ENCODE peak calls at places on chromosomes 1 and 21, in eight cellular contexts. One of them, this sample, is unnamed. For H3K27me3 and H3K9me3, the result is how much of the 10 kb centered on the place peaks cover.

GRCh38 chr21:39109163-39109530 is 74.1 kb downstream of the PSMG1 start:
- DNase-seq in pancreas: no peak
- DNase-seq in neural progenitor cell: no peak
- DNase-seq in IMR-90: no peak
- DNase-seq in H9: no peak
- DNase-seq in SJSA1: no peak
- DNase-seq in aorta: no peak
- DNase-seq in upper lobe of right lung: no peak
- DNase-seq in this sample: no peak

GRCh38 chr1:85200367-85200869 is 398 bp downstream of the SYDE2 start:
- DNase-seq in pancreas: no peak
- DNase-seq in neural progenitor cell: peak
- DNase-seq in IMR-90: no peak
- DNase-seq in H9: peak
- DNase-seq in SJSA1: peak
- DNase-seq in aorta: peak
- DNase-seq in upper lobe of right lung: no peak
- DNase-seq in this sample: no peak

GRCh38 chr1:101797722-101798121 is 199.0 kb downstream of the OLFM3 start:
- DNase-seq in pancreas: no peak
- DNase-seq in neural progenitor cell: no peak
- DNase-seq in IMR-90: no peak
- DNase-seq in H9: no peak
- DNase-seq in SJSA1: no peak
- DNase-seq in aorta: no peak
- DNase-seq in upper lobe of right lung: no peak
- DNase-seq in this sample: no peak

GRCh38 chr21:35942211-35943144 is 117.8 kb downstream of the SETD4 start:
- DNase-seq in pancreas: no peak
- DNase-seq in neural progenitor cell: no peak
- DNase-seq in IMR-90: no peak
- DNase-seq in H9: no peak
- DNase-seq in SJSA1: no peak
- DNase-seq in aorta: no peak
- DNase-seq in upper lobe of right lung: no peak
- DNase-seq in this sample: no peak

GRCh38 chr1:75672528-75673393 is 51.7 kb upstream of the ACADM start:
- DNase-seq in pancreas: no peak
- DNase-seq in neural progenitor cell: peak
- DNase-seq in IMR-90: peak
- DNase-seq in H9: peak
- DNase-seq in SJSA1: peak
- DNase-seq in aorta: no peak
- DNase-seq in upper lobe of right lung: no peak
- DNase-seq in this sample: no peak

GRCh38 chr1:38273405-38273804 is 226.8 kb upstream of the POU3F1 start:
- DNase-seq in pancreas: no peak
- DNase-seq in neural progenitor cell: no peak
- DNase-seq in IMR-90: no peak
- DNase-seq in H9: no peak
- DNase-seq in SJSA1: no peak
- DNase-seq in aorta: no peak
- DNase-seq in upper lobe of right lung: no peak
- DNase-seq in this sample: no peak

GRCh38 chr21:35170244-35170756 is 121.2 kb upstream of the RUNX1 start:
- DNase-seq in pancreas: no peak
- DNase-seq in neural progenitor cell: no peak
- DNase-seq in IMR-90: no peak
- DNase-seq in H9: no peak
- DNase-seq in SJSA1: no peak
- DNase-seq in aorta: no peak
- DNase-seq in upper lobe of right lung: no peak
- DNase-seq in this sample: no peak

GRCh38 chr1:200139661-200140250 is 112.2 kb downstream of the NR5A2 start:
- DNase-seq in pancreas: no peak
- DNase-seq in neural progenitor cell: peak
- DNase-seq in IMR-90: peak
- DNase-seq in H9: no peak
- DNase-seq in SJSA1: no peak
- DNase-seq in aorta: no peak
- DNase-seq in upper lobe of right lung: no peak
- DNase-seq in this sample: peak

GRCh38 chr1:41537788-41538351 is 53.4 kb upstream of the EDN2 start:
- DNase-seq in pancreas: peak
- DNase-seq in neural progenitor cell: no peak
- DNase-seq in IMR-90: peak
- DNase-seq in H9: no peak
- DNase-seq in SJSA1: peak
- DNase-seq in aorta: peak
- DNase-seq in upper lobe of right lung: peak
- DNase-seq in this sample: no peak

GRCh38 chr1:44239961-44240371 is 26.7 kb downstream of the DMAP1 start:
- DNase-seq in pancreas: no peak
- DNase-seq in neural progenitor cell: no peak
- DNase-seq in IMR-90: no peak
- DNase-seq in H9: no peak
- DNase-seq in SJSA1: no peak
- DNase-seq in aorta: no peak
- DNase-seq in upper lobe of right lung: no peak
- DNase-seq in this sample: no peak

GRCh38 chr1:2095394-2095793 is 45.2 kb downstream of the PRKCZ start:
- DNase-seq in pancreas: no peak
- DNase-seq in neural progenitor cell: no peak
- DNase-seq in IMR-90: no peak
- DNase-seq in H9: no peak
- DNase-seq in SJSA1: no peak
- DNase-seq in aorta: no peak
- DNase-seq in upper lobe of right lung: no peak
- DNase-seq in this sample: no peak

GRCh38 chr1:113479713-113480676 is 89.7 kb downstream of the MAGI3 start:
- DNase-seq in pancreas: no peak
- DNase-seq in neural progenitor cell: no peak
- DNase-seq in IMR-90: no peak
- DNase-seq in H9: no peak
- DNase-seq in SJSA1: no peak
- DNase-seq in aorta: no peak
- DNase-seq in upper lobe of right lung: no peak
- DNase-seq in this sample: no peak

GRCh38 chr1:58249729-58250586 is 296.6 kb downstream of the OMA1 start:
- DNase-seq in pancreas: no peak
- DNase-seq in neural progenitor cell: peak
- DNase-seq in IMR-90: peak
- DNase-seq in H9: peak
- DNase-seq in SJSA1: no peak
- DNase-seq in aorta: peak
- DNase-seq in upper lobe of right lung: no peak
- DNase-seq in this sample: no peak

GRCh38 chr1:89688607-89689006 is 55.7 kb downstream of the LRRC8C start:
- DNase-seq in pancreas: no peak
- DNase-seq in neural progenitor cell: no peak
- DNase-seq in IMR-90: no peak
- DNase-seq in H9: no peak
- DNase-seq in SJSA1: no peak
- DNase-seq in aorta: no peak
- DNase-seq in upper lobe of right lung: no peak
- DNase-seq in this sample: no peak

GRCh38 chr1:64864018-64864945 is 102.1 kb downstream of the JAK1 start:
- DNase-seq in pancreas: no peak
- DNase-seq in neural progenitor cell: no peak
- DNase-seq in IMR-90: no peak
- DNase-seq in H9: no peak
- DNase-seq in SJSA1: peak
- DNase-seq in aorta: no peak
- DNase-seq in upper lobe of right lung: peak
- DNase-seq in this sample: peak

GRCh38 chr1:22903113-22903512 is 69.6 kb downstream of the LACTBL1 start:
- DNase-seq in pancreas: no peak
- DNase-seq in neural progenitor cell: no peak
- DNase-seq in IMR-90: peak
- DNase-seq in H9: no peak
- DNase-seq in SJSA1: no peak
- DNase-seq in aorta: no peak
- DNase-seq in upper lobe of right lung: no peak
- DNase-seq in this sample: no peak

GRCh38 chr1:170196490-170196889 is 50.7 kb downstream of the NTMT2 start:
- DNase-seq in pancreas: no peak
- DNase-seq in neural progenitor cell: no peak
- DNase-seq in IMR-90: no peak
- DNase-seq in H9: no peak
- DNase-seq in SJSA1: no peak
- DNase-seq in aorta: no peak
- DNase-seq in upper lobe of right lung: no peak
- DNase-seq in this sample: no peak

GRCh38 chr1:230700132-230700531 is 13.8 kb downstream of the AGT start:
- DNase-seq in pancreas: no peak
- DNase-seq in neural progenitor cell: no peak
- DNase-seq in IMR-90: no peak
- DNase-seq in H9: no peak
- DNase-seq in SJSA1: no peak
- DNase-seq in aorta: no peak
- DNase-seq in upper lobe of right lung: no peak
- DNase-seq in this sample: no peak

GRCh38 chr1:244449936-244450508 is 1.7 kb downstream of the ADSS2 start:
- DNase-seq in pancreas: no peak
- DNase-seq in neural progenitor cell: peak
- DNase-seq in IMR-90: no peak
- DNase-seq in H9: no peak
- DNase-seq in SJSA1: no peak
- DNase-seq in aorta: no peak
- DNase-seq in upper lobe of right lung: no peak
- DNase-seq in this sample: no peak

GRCh38 chr1:77592906-77593305 is 89.6 kb downstream of the ZZZ3 start:
- DNase-seq in pancreas: no peak
- DNase-seq in neural progenitor cell: no peak
- DNase-seq in IMR-90: no peak
- DNase-seq in H9: no peak
- DNase-seq in SJSA1: no peak
- DNase-seq in aorta: no peak
- DNase-seq in upper lobe of right lung: no peak
- DNase-seq in this sample: no peak

GRCh38 chr1:16075337-16076002 is 2.0 kb upstream of the FAM131C start:
- DNase-seq in pancreas: peak
- DNase-seq in neural progenitor cell: no peak
- DNase-seq in IMR-90: peak
- DNase-seq in H9: no peak
- DNase-seq in SJSA1: no peak
- DNase-seq in aorta: peak
- DNase-seq in upper lobe of right lung: peak
- DNase-seq in this sample: no peak

GRCh38 chr1:218079379-218079778 is 205.7 kb upstream of the RRP15 start:
- DNase-seq in pancreas: no peak
- DNase-seq in neural progenitor cell: no peak
- DNase-seq in IMR-90: no peak
- DNase-seq in H9: no peak
- DNase-seq in SJSA1: no peak
- DNase-seq in aorta: no peak
- DNase-seq in upper lobe of right lung: no peak
- DNase-seq in this sample: no peak

GRCh38 chr1:94543893-94544635 is 2.5 kb upstream of the F3 start:
- DNase-seq in pancreas: no peak
- DNase-seq in neural progenitor cell: no peak
- DNase-seq in IMR-90: peak
- DNase-seq in H9: no peak
- DNase-seq in SJSA1: no peak
- DNase-seq in aorta: no peak
- DNase-seq in upper lobe of right lung: no peak
- DNase-seq in this sample: no peak

GRCh38 chr1:47720100-47720499 is 277.1 kb downstream of the TRABD2B start:
- DNase-seq in pancreas: no peak
- DNase-seq in neural progenitor cell: no peak
- DNase-seq in IMR-90: no peak
- DNase-seq in H9: no peak
- DNase-seq in SJSA1: no peak
- DNase-seq in aorta: peak
- DNase-seq in upper lobe of right lung: no peak
- DNase-seq in this sample: no peak
- H3K27me3 ChIP-seq in pancreas: under half
- H3K27me3 ChIP-seq in neural progenitor cell: half or more
- H3K27me3 ChIP-seq in IMR-90: under half
- H3K27me3 ChIP-seq in H9: under half
- H3K27me3 ChIP-seq in SJSA1: under half
- H3K27me3 ChIP-seq in aorta: under half
- H3K27me3 ChIP-seq in upper lobe of right lung: under half
- H3K27me3 ChIP-seq in this sample: under half

GRCh38 chr1:4268890-4269286 is 368.8 kb upstream of the C1orf174 start:
- DNase-seq in pancreas: no peak
- DNase-seq in neural progenitor cell: no peak
- DNase-seq in IMR-90: no peak
- DNase-seq in H9: no peak
- DNase-seq in SJSA1: no peak
- DNase-seq in aorta: no peak
- DNase-seq in upper lobe of right lung: no peak
- DNase-seq in this sample: no peak

GRCh38 chr1:4268262-4268889 is 368.3 kb upstream of the C1orf174 start:
- DNase-seq in pancreas: no peak
- DNase-seq in neural progenitor cell: no peak
- DNase-seq in IMR-90: no peak
- DNase-seq in H9: no peak
- DNase-seq in SJSA1: no peak
- DNase-seq in aorta: no peak
- DNase-seq in upper lobe of right lung: no peak
- DNase-seq in this sample: no peak

GRCh38 chr1:4272568-4272967 is 372.5 kb upstream of the C1orf174 start:
- DNase-seq in pancreas: no peak
- DNase-seq in neural progenitor cell: no peak
- DNase-seq in IMR-90: no peak
- DNase-seq in H9: no peak
- DNase-seq in SJSA1: no peak
- DNase-seq in aorta: no peak
- DNase-seq in upper lobe of right lung: no peak
- DNase-seq in this sample: no peak

GRCh38 chr1:4271338-4271998 is 371.4 kb upstream of the C1orf174 start:
- DNase-seq in pancreas: no peak
- DNase-seq in neural progenitor cell: no peak
- DNase-seq in IMR-90: no peak
- DNase-seq in H9: no peak
- DNase-seq in SJSA1: no peak
- DNase-seq in aorta: no peak
- DNase-seq in upper lobe of right lung: no peak
- DNase-seq in this sample: no peak

GRCh38 chr1:4270651-4271337 is 370.7 kb upstream of the C1orf174 start:
- DNase-seq in pancreas: no peak
- DNase-seq in neural progenitor cell: no peak
- DNase-seq in IMR-90: no peak
- DNase-seq in H9: no peak
- DNase-seq in SJSA1: no peak
- DNase-seq in aorta: no peak
- DNase-seq in upper lobe of right lung: no peak
- DNase-seq in this sample: no peak
- H3K9me3 ChIP-seq in pancreas: under half
- H3K9me3 ChIP-seq in neural progenitor cell: under half
- H3K9me3 ChIP-seq in IMR-90: under half
- H3K9me3 ChIP-seq in H9: under half
- H3K9me3 ChIP-seq in SJSA1: under half
- H3K9me3 ChIP-seq in aorta: under half
- H3K9me3 ChIP-seq in upper lobe of right lung: under half
- H3K9me3 ChIP-seq in this sample: under half

GRCh38 chr1:156895927-156896326 is 2.4 kb downstream of the PEAR1 start:
- DNase-seq in pancreas: no peak
- DNase-seq in neural progenitor cell: no peak
- DNase-seq in IMR-90: no peak
- DNase-seq in H9: no peak
- DNase-seq in SJSA1: no peak
- DNase-seq in aorta: no peak
- DNase-seq in upper lobe of right lung: no peak
- DNase-seq in this sample: no peak
- H3K27me3 ChIP-seq in pancreas: under half
- H3K27me3 ChIP-seq in neural progenitor cell: half or more
- H3K27me3 ChIP-seq in IMR-90: under half
- H3K27me3 ChIP-seq in H9: under half
- H3K27me3 ChIP-seq in SJSA1: under half
- H3K27me3 ChIP-seq in aorta: under half
- H3K27me3 ChIP-seq in upper lobe of right lung: under half
- H3K27me3 ChIP-seq in this sample: under half

GRCh38 chr21:20377250-20377649 is 621.0 kb upstream of the NCAM2 start:
- DNase-seq in pancreas: no peak
- DNase-seq in neural progenitor cell: no peak
- DNase-seq in IMR-90: no peak
- DNase-seq in H9: no peak
- DNase-seq in SJSA1: no peak
- DNase-seq in aorta: no peak
- DNase-seq in upper lobe of right lung: no peak
- DNase-seq in this sample: no peak
- H3K9me3 ChIP-seq in pancreas: under half
- H3K9me3 ChIP-seq in neural progenitor cell: under half
- H3K9me3 ChIP-seq in IMR-90: under half
- H3K9me3 ChIP-seq in H9: under half
- H3K9me3 ChIP-seq in SJSA1: under half
- H3K9me3 ChIP-seq in aorta: under half
- H3K9me3 ChIP-seq in upper lobe of right lung: under half
- H3K9me3 ChIP-seq in this sample: under half

This sample was measured in CD4-positive, alpha-beta memory T cell.